ENCODE peak calls at places on chromosomes 11 and 22, in seven cellular contexts. I is astrocyte of the hippocampus, P is right atrium auricular region, Y is foreskin melanocyte, R is BJ, E is KG1, C is hepatocyte. S is an unnamed sample.

GRCh38 chr22:21802673-21803072 is 64.8 kb downstream of the MAPK1 start:
- DNase-seq in Y (no peak), E (no peak), C (no peak), R (no peak), P (no peak), I (no peak), S (no peak)

GRCh38 chr11:2168286-2169000 is 3.2 kb downstream of the TH start:
- DNase-seq in Y (no peak), I (no peak), C (no peak), R (no peak), P (no peak), E (no peak), S (peak; percentile 44)

GRCh38 chr11:64250875-64251721 is at the start of gene PLCB3:
- DNase-seq in P (no peak), Y (no peak), E (peak; percentile 68), I (peak; percentile 78), C (peak; percentile 87), R (no peak), S (peak; percentile 77)

GRCh38 chr11:116364357-116364756 is 408.4 kb downstream of the BUD13 start:
- DNase-seq in I (no peak), Y (no peak), C (no peak), R (no peak), E (no peak), P (no peak), S (peak; percentile 36)

GRCh38 chr11:91178366-91178765 is 955.5 kb upstream of the CHORDC1 start:
- DNase-seq in C (no peak), I (no peak), E (no peak), R (no peak), P (no peak), Y (no peak), S (no peak)

GRCh38 chr11:19284881-19285280 is 44.1 kb upstream of the E2F8 start:
- DNase-seq in C (no peak), P (no peak), I (no peak), R (no peak), E (no peak), Y (no peak), S (no peak)

GRCh38 chr11:59787816-59788215 is 22.8 kb downstream of the MRPL16 start:
- DNase-seq in I (peak; percentile 53), Y (no peak), C (no peak), E (no peak), R (no peak), P (no peak), S (no peak)

GRCh38 chr11:130001491-130002351 is 914 bp downstream of the PRDM10 start:
- DNase-seq in P (no peak), I (peak; percentile 58), Y (peak; percentile 19), C (peak; percentile 63), E (peak; percentile 39), R (no peak), S (peak; percentile 91)

GRCh38 chr22:34160117-34160758 is 240.0 kb upstream of the LARGE1 start:
- DNase-seq in C (no peak), I (no peak), P (no peak), R (no peak), E (no peak), Y (no peak), S (no peak)

GRCh38 chr22:31897842-31898241 is 46.5 kb upstream of the YWHAH start:
- DNase-seq in Y (peak; percentile 97), R (no peak), I (no peak), E (no peak), P (no peak), C (no peak), S (no peak)

GRCh38 chr11:126115253-126115540 is 52.5 kb upstream of the CDON start:
- DNase-seq in R (no peak), C (peak; percentile 68), I (peak; percentile 55), E (no peak), Y (no peak), P (no peak), S (peak; percentile 91)

GRCh38 chr11:116832350-116833290 is 2.9 kb downstream of the APOC3 start:
- DNase-seq in E (no peak), Y (no peak), P (no peak), R (no peak), I (no peak), C (no peak), S (peak; percentile 57)

GRCh38 chr11:62391642-62392425 is 27.0 kb upstream of the SCGB1A1 start:
- DNase-seq in Y (no peak), R (no peak), P (no peak), I (no peak), E (no peak), C (no peak), S (no peak)

GRCh38 chr11:122181893-122182292 is 65.9 kb upstream of the BLID start:
- DNase-seq in C (no peak), P (no peak), R (no peak), E (no peak), Y (no peak), I (no peak), S (no peak)

GRCh38 chr11:65078151-65078550 is 5.7 kb downstream of the CDCA5 start:
- DNase-seq in C (peak; percentile 76), E (peak; percentile 34), I (peak; percentile 46), R (no peak), P (no peak), Y (no peak), S (peak; percentile 77)

GRCh38 chr22:35685731-35686130 is 31.9 kb upstream of the APOL5 start:
- DNase-seq in E (no peak), I (no peak), R (peak; percentile 12), Y (no peak), C (no peak), P (no peak), S (no peak)

GRCh38 chr11:121839821-121840220 is 276.2 kb downstream of the BLID start:
- DNase-seq in P (no peak), E (no peak), I (peak; percentile 23), R (no peak), C (no peak), Y (no peak), S (no peak)

GRCh38 chr11:5690216-5690615 is 626 bp downstream of the TRIM22 start:
- DNase-seq in P (no peak), Y (no peak), I (peak; percentile 45), C (no peak), E (no peak), R (no peak), S (no peak)

GRCh38 chr11:77140231-77140959 is 12.3 kb downstream of the MYO7A start:
- DNase-seq in E (no peak), C (no peak), Y (no peak), I (no peak), R (no peak), P (peak; percentile 72), S (peak; percentile 79)

GRCh38 chr22:32480238-32480637 is 5.6 kb downstream of the FBXO7 start:
- DNase-seq in P (no peak), I (no peak), Y (no peak), C (no peak), E (no peak), R (no peak), S (no peak)

GRCh38 chr22:50293441-50294318 is 13.8 kb downstream of the PLXNB2 start:
- DNase-seq in C (peak; percentile 86), E (no peak), I (peak; percentile 96), R (no peak), Y (no peak), P (no peak), S (peak; percentile 83)

GRCh38 chr22:34866501-34867171 is 199.3 kb upstream of the ISX start:
- DNase-seq in I (peak; percentile 37), P (no peak), R (no peak), C (peak; percentile 23), Y (peak; percentile 75), E (no peak), S (no peak)

GRCh38 chr22:19495562-19496323 is 16.0 kb downstream of the CDC45 start:
- DNase-seq in Y (no peak), I (no peak), R (no peak), C (no peak), P (no peak), E (no peak), S (peak; percentile 27)

GRCh38 chr22:41369089-41369745 is 12.5 kb upstream of the TEF start:
- DNase-seq in E (no peak), Y (no peak), R (no peak), I (no peak), C (no peak), P (no peak), S (peak; percentile 37)

GRCh38 chr22:40312050-40312449 is 34.2 kb upstream of the ADSL start:
- DNase-seq in E (no peak), P (no peak), Y (no peak), R (no peak), I (no peak), C (no peak), S (no peak)

GRCh38 chr22:30245985-30246901 is at the start of gene LIF:
- DNase-seq in P (no peak), R (no peak), C (peak; percentile 73), E (no peak), I (peak; percentile 80), Y (no peak), S (no peak)

GRCh38 chr11:122235615-122236014 is 119.6 kb upstream of the BLID start:
- DNase-seq in Y (no peak), I (peak; percentile 82), R (peak; percentile 80), P (no peak), E (no peak), C (peak; percentile 62), S (peak; percentile 62)

GRCh38 chr11:94100253-94100652 is 28.4 kb upstream of the PANX1 start:
- DNase-seq in P (no peak), C (no peak), Y (no peak), I (no peak), R (no peak), E (no peak), S (peak; percentile 95)

GRCh38 chr22:33328789-33329296 is 270.7 kb upstream of the SYN3 start:
- DNase-seq in P (no peak), E (no peak), R (no peak), Y (peak; percentile 6), I (peak; percentile 89), C (peak; percentile 37), S (no peak)

GRCh38 chr11:2215561-2216399 is 44.2 kb upstream of the TH start:
- DNase-seq in P (peak; percentile 44), E (no peak), I (no peak), C (no peak), R (no peak), Y (no peak), S (peak; percentile 79)

GRCh38 chr22:31628969-31629723 is 32.9 kb downstream of the PISD start:
- DNase-seq in P (no peak), I (no peak), C (no peak), R (no peak), Y (no peak), E (no peak), S (no peak)

GRCh38 chr11:44872556-44872955 is 78.1 kb downstream of the TP53I11 start:
- DNase-seq in C (no peak), R (no peak), E (no peak), P (no peak), I (no peak), Y (no peak), S (no peak)

GRCh38 chr22:23744001-23744400 is 6.9 kb downstream of the ZNF70 start:
- DNase-seq in P (no peak), C (no peak), E (no peak), Y (no peak), R (no peak), I (no peak), S (no peak)

GRCh38 chr22:38032681-38033521 is 24.3 kb upstream of the PICK1 start:
- DNase-seq in C (peak; percentile 45), E (no peak), P (no peak), Y (no peak), I (peak; percentile 38), R (peak; percentile 35), S (no peak)

GRCh38 chr11:129695543-129696308 is 119.9 kb upstream of the TMEM45B start:
- DNase-seq in Y (peak; percentile 13), I (peak; percentile 70), E (peak; percentile 48), P (no peak), C (peak; percentile 82), R (no peak), S (peak; percentile 90)

GRCh38 chr11:119319702-119320592 is 3.0 kb upstream of the MCAM start:
- DNase-seq in I (no peak), P (no peak), E (no peak), C (no peak), R (no peak), Y (no peak), S (no peak)

GRCh38 chr11:134159652-134160051 is 64.1 kb downstream of the NCAPD3 start:
- DNase-seq in C (no peak), R (no peak), E (no peak), Y (no peak), P (no peak), I (no peak), S (no peak)